ENCODE peak calls at places on chromosomes 3 and 15, in four cellular contexts. K is A549, A is HCT116, C is breast epithelium. V is an unnamed sample.

GRCh38 chr15:59051867-59052861 is 52.8 kb upstream of the CCNB2 start:
- DNase-seq in A (no peak), C (no peak), K (no peak), V (no peak)

GRCh38 chr15:70259030-70259424 is 161.3 kb upstream of the TLE3 start:
- DNase-seq in K (no peak), A (no peak), C (peak; percentile 75), V (peak; percentile 57)

GRCh38 chr15:35912196-35912595 is 366.2 kb upstream of the DPH6 start:
- DNase-seq in C (no peak), A (no peak), K (no peak), V (peak; percentile 44)

GRCh38 chr3:41198046-41198445 is 1.3 kb upstream of the CTNNB1 start:
- DNase-seq in K (no peak), A (no peak), C (no peak), V (no peak)

GRCh38 chr15:70466895-70467529 is 296.3 kb downstream of the UACA start:
- DNase-seq in K (peak; percentile 79), A (peak; percentile 37), C (no peak), V (peak; percentile 64)

GRCh38 chr3:111081008-111081545 is 9.5 kb downstream of the NECTIN3 start:
- DNase-seq in A (no peak), K (no peak), C (no peak), V (no peak)

GRCh38 chr3:55160241-55160877 is 232.5 kb upstream of the LRTM1 start:
- DNase-seq in C (no peak), A (no peak), K (no peak), V (no peak)

GRCh38 chr3:117939628-117940027 is 1095.0 kb downstream of the IGSF11 start:
- DNase-seq in A (no peak), K (no peak), C (no peak), V (no peak)

GRCh38 chr3:128906804-128907525 is 27.5 kb downstream of the ACAD9 start:
- DNase-seq in A (no peak), K (no peak), C (no peak), V (peak; percentile 27)

GRCh38 chr3:128399221-128399915 is 67.3 kb downstream of the DNAJB8 start:
- DNase-seq in C (no peak), K (no peak), A (no peak), V (no peak)

GRCh38 chr3:128328546-128329458 is 137.9 kb downstream of the DNAJB8 start:
- DNase-seq in C (no peak), K (no peak), A (no peak), V (peak; percentile 31)

GRCh38 chr15:78739996-78740903 is 71.0 kb downstream of the ADAMTS7 start:
- DNase-seq in K (peak; percentile 88), C (no peak), A (peak; percentile 45), V (peak; percentile 74)

GRCh38 chr15:44738340-44738984 is 2.1 kb downstream of the TRIM69 start:
- DNase-seq in C (no peak), A (peak; percentile 62), K (peak; percentile 43), V (no peak)

GRCh38 chr15:24955549-24955929 is 752 bp downstream of the SNRPN start:
- DNase-seq in A (no peak), K (no peak), C (no peak), V (peak; percentile 24)

GRCh38 chr3:5021571-5022092 is 42.4 kb downstream of the BHLHE40 start:
- DNase-seq in K (peak; percentile 80), C (no peak), A (peak; percentile 80), V (no peak)

GRCh38 chr15:90090226-90090848 is 11.9 kb downstream of the IDH2 start:
- DNase-seq in A (no peak), C (no peak), K (no peak), V (peak; percentile 26)

GRCh38 chr15:82810863-82811421 is 1.5 kb downstream of the WHAMM start:
- DNase-seq in A (no peak), K (no peak), C (no peak), V (no peak)

GRCh38 chr3:28850186-28850585 is 430.7 kb upstream of the RBMS3 start:
- DNase-seq in A (no peak), C (peak; percentile 21), K (no peak), V (no peak)

GRCh38 chr3:177679568-177680441 is 482.5 kb upstream of the TBL1XR1 start:
- DNase-seq in C (no peak), A (no peak), K (no peak), V (no peak)
- H3K4me3 ChIP-seq in C (no peak overlapping the region), A (no peak overlapping the region), K (no peak overlapping the region), V (no peak overlapping the region)

DNA sequence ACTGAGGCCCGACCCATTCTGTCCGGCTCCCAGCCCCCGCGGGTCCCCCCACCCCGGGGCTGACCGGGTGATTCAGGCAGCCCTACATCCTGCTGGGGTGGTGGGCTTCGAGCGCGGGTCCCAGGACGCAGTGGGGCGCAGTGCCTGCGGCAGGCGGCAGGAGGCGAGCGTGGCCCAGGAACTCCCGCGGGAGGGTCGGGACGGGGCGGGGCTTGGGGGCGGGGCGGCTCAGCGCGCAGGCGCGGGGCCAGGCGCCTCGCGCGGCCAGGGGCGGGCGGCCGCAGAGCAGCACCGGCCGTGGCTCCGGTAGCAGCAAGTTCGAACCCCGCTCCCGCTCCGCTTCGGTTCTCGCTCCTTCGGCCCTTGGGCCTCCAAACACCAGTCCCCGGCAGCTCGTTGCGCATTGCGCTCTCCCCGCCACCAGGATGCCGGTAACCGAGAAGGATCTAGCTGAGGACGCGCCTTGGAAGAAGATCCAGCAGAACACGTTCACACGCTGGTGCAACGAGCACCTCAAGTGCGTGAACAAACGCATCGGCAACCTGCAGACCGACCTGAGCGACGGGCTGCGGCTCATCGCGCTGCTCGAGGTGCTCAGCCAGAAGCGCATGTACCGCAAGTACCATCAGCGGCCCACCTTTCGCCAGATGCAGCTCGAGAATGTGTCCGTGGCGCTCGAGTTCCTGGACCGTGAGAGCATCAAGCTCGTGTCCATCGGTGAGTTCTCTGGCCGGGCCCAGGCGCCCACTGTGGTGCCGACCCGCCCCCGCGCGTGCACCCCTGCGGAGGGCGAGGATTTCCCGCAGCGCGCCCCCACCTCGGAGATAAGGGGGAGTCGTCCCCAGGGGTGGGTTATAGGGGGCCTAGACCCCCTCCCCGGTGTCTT is at the start of gene FLNB:
- DNase-seq in C (peak; percentile 39), K (peak; percentile 79), A (peak; percentile 48), V (peak; percentile 81)
- TF ChIP-seq POLR2A in C (no peak), K (peak; percentile 93), A (peak; percentile 93), V (peak; percentile 89)

GRCh38 chr3:42632146-42632545 is 21.4 kb upstream of the ZBTB47 start:
- DNase-seq in C (no peak), K (no peak), A (no peak), V (no peak)

GRCh38 chr3:42633544-42633943 is 20.0 kb upstream of the ZBTB47 start:
- DNase-seq in C (no peak), A (no peak), K (no peak), V (no peak)

GRCh38 chr3:42638339-42638842 is 15.1 kb upstream of the ZBTB47 start:
- DNase-seq in C (no peak), K (no peak), A (no peak), V (no peak)

GRCh38 chr3:42637001-42637400 is 16.5 kb upstream of the ZBTB47 start:
- DNase-seq in C (no peak), A (no peak), K (no peak), V (no peak)

GRCh38 chr3:42635111-42635510 is 18.4 kb upstream of the ZBTB47 start:
- DNase-seq in K (peak; percentile 49), A (no peak), C (no peak), V (no peak)
- TF ChIP-seq CTCF in K (no peak), A (no peak), C (no peak), V (no peak)

GRCh38 chr3:3177861-3178497 is 1.5 kb downstream of the CRBN start:
- DNase-seq in A (no peak), K (no peak), C (no peak), V (no peak)
- H3K4me3 ChIP-seq in A (peak overlapping the region; percentile 89), K (peak overlapping the region; percentile 83), C (peak overlapping the region; percentile 94), V (no peak overlapping the region)

DNA sequence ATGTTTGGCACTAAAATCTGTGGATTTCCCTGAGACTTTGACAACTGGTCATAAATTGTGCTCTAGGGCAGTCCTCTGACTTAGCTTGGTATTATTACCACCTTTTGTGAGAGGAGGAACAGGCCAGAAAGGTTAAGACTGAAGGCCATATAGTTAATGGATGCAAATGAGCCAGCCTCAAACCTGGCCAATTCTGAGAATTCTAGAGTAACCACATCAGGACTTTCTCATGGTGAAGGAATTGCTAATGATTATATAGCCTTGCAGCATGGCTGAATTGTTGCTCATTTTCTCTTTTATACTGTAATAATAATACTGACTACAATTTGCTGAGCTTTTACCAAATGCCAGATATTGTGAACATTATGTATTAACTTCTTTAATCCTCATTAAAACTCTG is 162.4 kb downstream of the CADPS start:
- DNase-seq in K (no peak), C (no peak), A (no peak), V (no peak)
- TF ChIP-seq POLR2A in K (no peak), C (no peak), A (no peak), V (no peak)

GRCh38 chr3:159732172-159733111 is 256.2 kb upstream of the IL12A start:
- DNase-seq in K (peak; percentile 64), A (peak; percentile 27), C (peak; percentile 47), V (no peak)
- TF ChIP-seq CTCF in K (no peak), A (no peak), C (no peak), V (no peak)